ENCODE peak calls at places on chromosomes 3 and 15, in nine cellular contexts. S, M, E, W, O, I, Y, L and X are unnamed samples.

GRCh38 chr3:4207672-4208071 is 95.5 kb upstream of the SETMAR start:
- DNase-seq in Y (no peak), S (no peak), I (no peak), M (no peak), O (no peak), W (no peak), L (no peak), E (no peak), X (no peak)

GRCh38 chr3:58015524-58015915 is 7.3 kb downstream of the FLNB start:
- DNase-seq in W (no peak), M (no peak), L (no peak), Y (no peak), E (no peak), S (no peak), O (no peak), I (no peak), X (no peak)

GRCh38 chr15:90955911-90956310 is 1.2 kb downstream of the RCCD1 start:
- DNase-seq in O (no peak), W (no peak), I (no peak), Y (no peak), S (peak), M (no peak), L (peak), E (no peak), X (no peak)

GRCh38 chr3:73148207-73148606 is 86.7 kb downstream of the EBLN2 start:
- DNase-seq in E (no peak), W (no peak), L (no peak), Y (no peak), M (no peak), O (no peak), I (no peak), S (no peak), X (no peak)

GRCh38 chr3:49170744-49171118 is 667 bp upstream of the KLHDC8B start:
- DNase-seq in E (no peak), I (no peak), W (no peak), O (no peak), S (no peak), M (no peak), Y (no peak), L (no peak), X (no peak)

GRCh38 chr3:140599009-140599408 is 78.9 kb upstream of the TRIM42 start:
- DNase-seq in E (no peak), I (no peak), L (no peak), S (no peak), W (no peak), M (no peak), O (no peak), Y (no peak), X (no peak)

GRCh38 chr15:32974691-32975090 is 219.8 kb downstream of the FMN1 start:
- DNase-seq in S (no peak), E (no peak), O (no peak), L (no peak), M (no peak), Y (no peak), I (no peak), W (no peak), X (no peak)

GRCh38 chr3:139506792-139507191 is 30.5 kb upstream of the RBP2 start:
- DNase-seq in L (peak), E (no peak), W (no peak), S (no peak), Y (peak), M (no peak), O (peak), I (no peak), X (peak)

GRCh38 chr3:51845129-51845528 is 16.3 kb upstream of the IQCF2 start:
- DNase-seq in O (no peak), L (no peak), Y (no peak), S (no peak), W (no peak), E (no peak), I (no peak), M (no peak), X (no peak)

GRCh38 chr3:125087768-125088391 is 32.1 kb upstream of the HEG1 start:
- DNase-seq in L (peak), O (no peak), I (no peak), E (peak), Y (no peak), M (no peak), W (no peak), S (no peak), X (no peak)

GRCh38 chr3:127735767-127736693 is 63.3 kb downstream of the ABTB1 start:
- DNase-seq in W (no peak), E (peak), Y (no peak), O (no peak), I (no peak), S (peak), L (peak), M (no peak), X (no peak)

GRCh38 chr3:124137264-124137663 is 145.3 kb upstream of the ROPN1 start:
- DNase-seq in I (no peak), Y (no peak), S (no peak), O (no peak), E (no peak), L (no peak), M (no peak), W (no peak), X (no peak)

GRCh38 chr3:61701019-61701418 is 139.6 kb downstream of the PTPRG start:
- DNase-seq in W (no peak), I (no peak), Y (no peak), E (no peak), S (no peak), M (no peak), O (no peak), L (no peak), X (no peak)

GRCh38 chr15:94470492-94470891 is 239.1 kb downstream of the MCTP2 start:
- DNase-seq in W (no peak), Y (no peak), M (no peak), O (no peak), S (no peak), L (no peak), I (no peak), E (no peak), X (no peak)

GRCh38 chr3:39267631-39268553 is 11.9 kb downstream of the CX3CR1 start:
- DNase-seq in O (no peak), L (no peak), W (peak), Y (no peak), M (peak), E (no peak), I (peak), S (no peak), X (no peak)

GRCh38 chr3:122874116-122874515 is 79.2 kb downstream of the SLC49A4 start:
- DNase-seq in L (no peak), Y (no peak), E (no peak), I (no peak), O (no peak), M (no peak), W (no peak), S (no peak), X (no peak)

GRCh38 chr3:171347017-171347979 is 112.9 kb downstream of the TNIK start:
- DNase-seq in I (no peak), S (no peak), L (peak), M (no peak), E (peak), O (no peak), W (no peak), Y (no peak), X (no peak)

GRCh38 chr3:194658477-194659242 is 13.3 kb downstream of the LSG1 start:
- DNase-seq in O (no peak), W (no peak), Y (no peak), L (no peak), M (no peak), I (no peak), E (no peak), S (no peak), X (no peak)

GRCh38 chr3:143037867-143038266 is 36.5 kb downstream of the U2SURP start:
- DNase-seq in M (no peak), O (no peak), I (no peak), W (no peak), S (no peak), E (no peak), Y (no peak), L (peak), X (no peak)

GRCh38 chr3:163878396-163878795 is 1199.9 kb downstream of the SI start:
- DNase-seq in W (no peak), I (no peak), Y (no peak), E (no peak), O (no peak), M (no peak), S (peak), L (peak), X (no peak)